ENCODE peak calls at places on chromosomes 3 and 15, in seven cellular contexts. C is mammary epithelial cell; Q is stimulated activated CD4-positive, alpha-beta T cell treated with anti-CD3 and anti-CD28 coated beads, Interleukin-1b, Interleukin-23, amount 100 ng/mL, for 24 hours; X is CD4-positive, CD25-positive, alpha-beta regulatory T cell; J is MV-4-11; A is NCI-H1417; F is A172. T is an unnamed sample.

GRCh38 chr15:69542028-69542427 is 89.4 kb downstream of the RPLP1 start:
- DNase-seq in Q (no peak), X (no peak), J (no peak), A (no peak), F (no peak), C (no peak), T (no peak)

GRCh38 chr3:148102156-148102555 is 595.5 kb upstream of the AGTR1 start:
- DNase-seq in C (no peak), A (no peak), F (no peak), X (no peak), J (no peak), Q (no peak), T (no peak)

GRCh38 chr15:38696120-38696727 is 131.6 kb upstream of the RASGRP1 start:
- DNase-seq in F (peak; percentile 64), A (no peak), Q (no peak), X (peak; percentile 69), J (peak; percentile 85), C (peak; percentile 35), T (no peak)

GRCh38 chr15:66234798-66235197 is 18.8 kb downstream of the MEGF11 start:
- DNase-seq in A (no peak), X (no peak), C (no peak), J (no peak), F (no peak), Q (no peak), T (no peak)

GRCh38 chr15:50857763-50858162 is 50.7 kb upstream of the AP4E1 start:
- DNase-seq in J (no peak), Q (no peak), X (no peak), C (no peak), A (no peak), F (peak; percentile 1), T (no peak)

GRCh38 chr3:112755845-112756671 is 90.6 kb downstream of the CD200R1L start:
- DNase-seq in A (no peak), C (no peak), J (peak; percentile 95), X (no peak), F (no peak), Q (no peak), T (no peak)

GRCh38 chr3:1183320-1184048 is 90.7 kb downstream of the CNTN6 start:
- DNase-seq in A (no peak), X (no peak), C (peak; percentile 35), F (peak; percentile 18), Q (no peak), J (no peak), T (no peak)

GRCh38 chr3:16482770-16483531 is 30.5 kb downstream of the RFTN1 start:
- DNase-seq in C (no peak), J (peak; percentile 68), F (no peak), X (peak; percentile 48), Q (no peak), A (peak; percentile 62), T (peak; percentile 70)

GRCh38 chr3:185308126-185308754 is 54.4 kb upstream of the EHHADH start:
- DNase-seq in F (peak; percentile 48), A (peak; percentile 30), X (peak; percentile 21), J (peak; percentile 78), C (peak; percentile 59), Q (peak; percentile 25), T (peak; percentile 42)

GRCh38 chr3:97021778-97022177 is 207.4 kb downstream of the EPHA6 start:
- DNase-seq in A (no peak), J (no peak), F (no peak), Q (no peak), C (peak; percentile 16), X (no peak), T (no peak)